ENCODE peak calls at places on chromosomes 6 and 20, in five cellular contexts. L is H1, D is HEK293T, T is NT2/D1, F is HepG2. H is an unnamed sample.

GRCh38 chr6:6824381-6824780 is 235.9 kb downstream of the LY86 start:
- DNase-seq in L (no peak), D (no peak), T (no peak), F (no peak), H (no peak)

GRCh38 chr6:73024598-73024997 is 200.7 kb downstream of the KHDC1L start:
- DNase-seq in L (no peak), D (no peak), T (no peak), F (no peak), H (no peak)

GRCh38 chr6:63493557-63493956 is 78.7 kb upstream of the LOC128125822 start:
- DNase-seq in L (no peak), D (no peak), T (no peak), F (no peak), H (no peak)

GRCh38 chr6:153117986-153118886 is 12.8 kb downstream of the RGS17 start:
- DNase-seq in L (no peak), D (no peak), T (no peak), F (no peak), H (peak)

GRCh38 chr6:158571826-158572652 is 12.1 kb downstream of the TMEM181 start:
- DNase-seq in L (no peak), D (no peak), T (no peak), F (peak), H (no peak)

GRCh38 chr6:153092082-153093013 is 38.7 kb downstream of the RGS17 start:
- DNase-seq in L (no peak), D (peak), T (no peak), F (no peak), H (peak)

GRCh38 chr6:159360306-159360705 is 191.1 kb downstream of the FNDC1 start:
- DNase-seq in L (no peak), D (no peak), T (no peak), F (no peak), H (no peak)

GRCh38 chr20:14566505-14566904 is 229.1 kb upstream of the FLRT3 start:
- DNase-seq in L (no peak), D (no peak), T (no peak), F (no peak), H (no peak)

GRCh38 chr20:47349365-47350180 is 6.9 kb downstream of the ZMYND8 start:
- DNase-seq in L (no peak), D (no peak), T (no peak), F (no peak), H (no peak)

GRCh38 chr6:72403413-72403812 is 218.5 kb upstream of the KCNQ5 start:
- DNase-seq in L (no peak), D (no peak), T (no peak), F (no peak), H (no peak)

GRCh38 chr20:43727980-43728590 is 1.3 kb upstream of the GTSF1L start:
- DNase-seq in L (no peak), D (no peak), T (no peak), F (peak), H (peak)

GRCh38 chr6:131381052-131381451 is 192.0 kb upstream of the ARG1 start:
- DNase-seq in L (no peak), D (no peak), T (no peak), F (no peak), H (no peak)

GRCh38 chr6:131381694-131382093 is 191.3 kb upstream of the ARG1 start:
- DNase-seq in L (no peak), D (no peak), T (no peak), F (no peak), H (no peak)

GRCh38 chr6:131377112-131377511 is 195.9 kb upstream of the ARG1 start:
- DNase-seq in L (no peak), D (no peak), T (no peak), F (no peak), H (no peak)

GRCh38 chr6:131379951-131380350 is 193.1 kb upstream of the ARG1 start:
- DNase-seq in L (no peak), D (no peak), T (no peak), F (no peak), H (no peak)

DNA sequence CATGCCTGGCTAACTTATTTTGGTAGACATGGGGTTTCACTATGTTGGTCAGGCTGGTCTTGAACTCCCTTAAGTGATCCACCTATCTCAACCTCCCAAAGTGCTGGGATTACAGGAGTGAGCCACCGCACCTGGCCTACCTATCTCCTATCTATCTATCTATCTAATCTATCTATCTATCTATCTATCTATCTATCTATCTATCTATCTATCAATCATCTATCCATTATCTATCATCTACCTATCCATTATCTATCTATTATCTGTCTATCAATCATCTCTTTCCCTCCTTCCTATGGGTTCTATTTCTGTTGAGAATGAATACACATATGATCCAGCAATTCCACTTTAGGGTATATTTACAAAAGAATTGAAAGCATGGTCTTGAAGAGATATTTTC is 194.2 kb upstream of the ARG1 start:
- DNase-seq in L (no peak), D (no peak), T (no peak), F (no peak), H (no peak)
- TF ChIP-seq SUZ12 in L (no peak), D (no peak), T (no peak), F (no peak), H (no peak)

DNA sequence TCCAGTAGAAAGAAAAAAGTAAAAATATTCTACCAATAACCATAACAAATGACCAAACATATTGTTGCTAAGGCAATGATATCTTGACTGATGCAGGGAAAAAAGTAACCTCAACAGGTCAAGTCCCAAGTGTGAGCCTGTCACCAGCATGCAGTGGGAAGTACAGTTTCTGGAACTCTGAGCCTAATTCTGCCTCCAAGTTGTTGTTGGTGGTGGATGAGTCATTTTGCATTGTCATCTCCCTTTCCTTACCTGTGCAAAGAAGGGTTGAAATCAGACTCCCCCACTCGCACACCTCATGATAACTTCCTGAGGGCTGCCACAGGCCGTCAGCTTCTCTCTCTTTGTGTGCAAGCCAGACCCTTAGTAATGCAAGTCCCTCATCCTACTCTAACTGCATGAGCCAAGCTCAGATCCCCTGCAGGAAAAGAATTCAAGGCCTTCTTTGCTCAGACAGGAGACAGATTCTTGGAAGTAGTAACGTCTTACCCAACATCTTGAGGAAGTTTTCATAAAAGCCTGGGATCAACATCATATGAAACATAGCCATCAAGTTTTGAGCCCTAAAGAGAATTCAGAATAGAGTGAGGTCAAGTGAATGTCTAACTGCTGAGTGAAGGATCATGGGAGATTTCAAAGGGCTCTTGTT is 207.6 kb upstream of the FOXA2 start:
- DNase-seq in L (no peak), D (no peak), T (no peak), F (no peak), H (no peak)
- TF ChIP-seq SUZ12 in L (no peak), D (no peak), T (no peak), F (no peak), H (no peak)

GRCh38 chr6:43105538-43106218 is 29.6 kb downstream of the PTK7 start:
- DNase-seq in L (no peak), D (no peak), T (no peak), F (no peak), H (no peak)
- TF ChIP-seq SUZ12 in L (no peak), D (no peak), T (no peak), F (no peak), H (no peak)

DNA sequence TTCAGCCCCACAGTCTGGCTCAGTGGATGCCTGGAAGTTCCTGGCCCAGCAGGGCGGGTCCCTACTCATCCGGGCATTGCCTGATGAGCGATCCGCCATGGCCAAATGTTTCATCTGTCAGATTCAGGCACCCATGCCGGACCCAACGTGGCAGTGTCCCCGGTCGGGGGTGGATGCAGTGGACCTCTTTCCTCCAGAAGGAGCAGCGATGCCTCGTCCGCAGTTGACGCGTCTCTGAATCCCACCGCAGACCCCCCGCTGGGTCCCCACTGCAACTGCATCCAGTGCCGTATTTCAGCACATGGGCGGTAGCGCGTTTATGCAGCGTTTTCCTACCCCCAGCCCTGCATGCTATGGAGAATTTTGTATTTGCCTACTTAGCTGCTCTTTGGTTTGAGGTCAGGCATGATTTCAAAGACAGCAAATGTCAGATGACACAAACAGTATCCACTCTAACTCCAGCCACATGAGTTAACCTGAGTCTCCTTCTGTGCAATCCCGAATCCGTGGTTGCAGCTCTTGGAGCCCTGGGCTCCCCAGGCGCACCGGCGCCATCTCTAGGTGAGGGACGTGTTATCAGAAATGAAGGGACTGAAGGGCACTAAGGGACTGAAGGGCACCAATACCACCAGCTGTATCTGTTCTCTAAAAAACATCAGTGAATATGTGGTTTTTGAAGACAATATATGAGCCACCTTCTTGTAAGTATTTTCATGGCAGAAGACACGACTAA is 72.6 kb upstream of the THBS2 start:
- DNase-seq in L (peak), D (peak), T (peak), F (peak), H (no peak)
- TF ChIP-seq SUZ12 in L (no peak), D (no peak), T (no peak), F (no peak), H (no peak)

GRCh38 chr20:49635171-49635570 is 67.2 kb upstream of the PTGIS start:
- DNase-seq in L (no peak), D (no peak), T (no peak), F (no peak), H (no peak)
- TF ChIP-seq SUZ12 in L (no peak), D (no peak), T (no peak), F (no peak), H (no peak)

H was measured in GM12878.